ENCODE peak calls at places on chromosome 20, in seven cellular contexts. I is tibial nerve, O is neural progenitor cell, Q is ascending aorta, S is right lobe of liver, B is AG04450, Y is cardiac muscle cell. A is an unnamed sample.

GRCh38 chr20:61815678-61816077 is 250.0 kb downstream of the TAF4 start:
- DNase-seq in I (no peak), O (no peak), Q (no peak), S (no peak), B (no peak), Y (no peak), A (no peak)

GRCh38 chr20:61520761-61521460 is 268.9 kb downstream of the CDH4 start:
- DNase-seq in I (peak; percentile 34), O (no peak), Q (no peak), S (no peak), B (peak; percentile 51), Y (peak; percentile 68), A (no peak)

GRCh38 chr20:19274412-19275015 is 62.1 kb downstream of the SLC24A3 start:
- DNase-seq in I (peak; percentile 68), O (no peak), Q (no peak), S (no peak), B (no peak), Y (no peak), A (no peak)

GRCh38 chr20:61940491-61940890 is 125.2 kb downstream of the TAF4 start:
- DNase-seq in I (no peak), O (no peak), Q (no peak), S (no peak), B (no peak), Y (no peak), A (no peak)

GRCh38 chr20:18001131-18001921 is 32.5 kb downstream of the MGME1 start:
- DNase-seq in I (peak; percentile 72), O (no peak), Q (peak; percentile 26), S (peak; percentile 69), B (no peak), Y (peak; percentile 95), A (peak; percentile 97)

GRCh38 chr20:3862333-3862732 is 15.7 kb downstream of the MAVS start:
- DNase-seq in I (no peak), O (no peak), Q (no peak), S (no peak), B (no peak), Y (no peak), A (no peak)

GRCh38 chr20:36407196-36407733 is 101.1 kb downstream of the DLGAP4 start:
- DNase-seq in I (no peak), O (no peak), Q (no peak), S (no peak), B (no peak), Y (peak; percentile 64), A (peak; percentile 62)

GRCh38 chr20:20370087-20370575 is 2.2 kb downstream of the INSM1 start:
- DNase-seq in I (no peak), O (no peak), Q (no peak), S (no peak), B (no peak), Y (no peak), A (no peak)

GRCh38 chr20:63525968-63526367 is 5.4 kb downstream of the PPDPF start:
- DNase-seq in I (no peak), O (no peak), Q (no peak), S (no peak), B (no peak), Y (no peak), A (no peak)

GRCh38 chr20:36259177-36259835 is 23.0 kb downstream of the AAR2 start:
- DNase-seq in I (no peak), O (peak; percentile 34), Q (no peak), S (no peak), B (no peak), Y (no peak), A (no peak)

GRCh38 chr20:34468956-34469355 is 47.3 kb upstream of the DYNLRB1 start:
- DNase-seq in I (no peak), O (no peak), Q (no peak), S (no peak), B (no peak), Y (no peak), A (no peak)

GRCh38 chr20:52234302-52235045 is 42.9 kb upstream of the ZFP64 start:
- DNase-seq in I (no peak), O (no peak), Q (no peak), S (no peak), B (no peak), Y (no peak), A (no peak)

GRCh38 chr20:38434310-38434741 is 802 bp downstream of the SNHG17 start:
- DNase-seq in I (no peak), O (peak; percentile 42), Q (no peak), S (no peak), B (no peak), Y (peak; percentile 28), A (no peak)

GRCh38 chr20:53336892-53337291 is 256.7 kb downstream of the ZNF217 start:
- DNase-seq in I (no peak), O (no peak), Q (no peak), S (no peak), B (no peak), Y (no peak), A (no peak)

GRCh38 chr20:38252292-38253288 is 7.9 kb downstream of the KIAA1755 start:
- DNase-seq in I (peak; percentile 24), O (no peak), Q (no peak), S (no peak), B (no peak), Y (peak; percentile 40), A (no peak)

GRCh38 chr20:61753196-61753942 is 312.3 kb downstream of the TAF4 start:
- DNase-seq in I (no peak), O (no peak), Q (no peak), S (peak; percentile 7), B (peak; percentile 7), Y (peak; percentile 53), A (peak; percentile 65)

GRCh38 chr20:34817801-34818200 is 7.7 kb downstream of the NCOA6 start:
- DNase-seq in I (no peak), O (no peak), Q (no peak), S (no peak), B (no peak), Y (no peak), A (no peak)

GRCh38 chr20:53370345-53370961 is 223.2 kb downstream of the ZNF217 start:
- DNase-seq in I (no peak), O (no peak), Q (no peak), S (no peak), B (no peak), Y (no peak), A (no peak)

GRCh38 chr20:22586645-22587310 is 2.4 kb upstream of the FOXA2 start:
- DNase-seq in I (peak; percentile 23), O (peak; percentile 84), Q (no peak), S (peak; percentile 78), B (no peak), Y (peak; percentile 26), A (no peak)

GRCh38 chr20:33433465-33433864 is 10.1 kb downstream of the SNTA1 start:
- DNase-seq in I (no peak), O (no peak), Q (peak; percentile 66), S (no peak), B (no peak), Y (no peak), A (no peak)

GRCh38 chr20:10591956-10592521 is 81.8 kb downstream of the JAG1 start:
- DNase-seq in I (no peak), O (no peak), Q (no peak), S (no peak), B (no peak), Y (no peak), A (no peak)

GRCh38 chr20:42179768-42180167 is 561.6 kb upstream of the CHD6 start:
- DNase-seq in I (no peak), O (peak; percentile 64), Q (no peak), S (no peak), B (no peak), Y (no peak), A (peak; percentile 6)

GRCh38 chr20:64152906-64153305 is 11.3 kb upstream of the MYT1 start:
- DNase-seq in I (no peak), O (no peak), Q (no peak), S (no peak), B (no peak), Y (no peak), A (no peak)

GRCh38 chr20:63855363-63856110 is 5.8 kb upstream of the ABHD16B start:
- DNase-seq in I (no peak), O (no peak), Q (no peak), S (no peak), B (no peak), Y (no peak), A (no peak)

GRCh38 chr20:20547221-20547875 is 165.1 kb downstream of the RALGAPA2 start:
- DNase-seq in I (no peak), O (no peak), Q (no peak), S (no peak), B (peak; percentile 72), Y (peak; percentile 9), A (peak; percentile 50)

GRCh38 chr20:844473-845225 is 11.1 kb downstream of the FAM110A start:
- DNase-seq in I (peak; percentile 83), O (peak; percentile 98), Q (peak; percentile 64), S (peak; percentile 85), B (peak; percentile 67), Y (peak; percentile 95), A (peak; percentile 85)

GRCh38 chr20:40668449-40669228 is 20.4 kb downstream of the MAFB start:
- DNase-seq in I (no peak), O (no peak), Q (no peak), S (peak; percentile 85), B (no peak), Y (no peak), A (peak; percentile 66)

GRCh38 chr20:57724610-57725405 is 15.0 kb upstream of the PMEPA1 start:
- DNase-seq in I (no peak), O (no peak), Q (no peak), S (no peak), B (no peak), Y (no peak), A (no peak)
- H3K4me3 ChIP-seq in I (no peak overlapping the region), O (no peak overlapping the region), Q (no peak overlapping the region), S (no peak overlapping the region), B (no peak overlapping the region), Y (no peak overlapping the region), A (no peak overlapping the region)

GRCh38 chr20:59753836-59754235 is 149.5 kb downstream of the PHACTR3 start:
- DNase-seq in I (no peak), O (no peak), Q (no peak), S (no peak), B (no peak), Y (no peak), A (no peak)
- TF ChIP-seq CTCF in I (no peak), O (no peak), Q (no peak), S (no peak), B (no peak), Y (no peak), A (no peak)

GRCh38 chr20:11777861-11778570 is 139.7 kb upstream of the BTBD3 start:
- DNase-seq in I (no peak), O (no peak), Q (no peak), S (no peak), B (no peak), Y (peak; percentile 60), A (no peak)
- H3K27me3 ChIP-seq in I (no peaks in the 10 kb centered on the region), O (peaks cover 3% of the 10 kb centered on the region), Q (no peaks in the 10 kb centered on the region), S (no peaks in the 10 kb centered on the region), B (no peaks in the 10 kb centered on the region), Y (no peaks in the 10 kb centered on the region), A (no peaks in the 10 kb centered on the region)

GRCh38 chr20:51091564-51092195 is 68.8 kb upstream of the KCNG1 start:
- DNase-seq in I (no peak), O (peak; percentile 21), Q (no peak), S (no peak), B (no peak), Y (peak; percentile 40), A (no peak)
- H3K4me3 ChIP-seq in I (no peak overlapping the region), O (peak overlapping the region; percentile 5), Q (no peak overlapping the region), S (no peak overlapping the region), B (no peak overlapping the region), Y (no peak overlapping the region), A (no peak overlapping the region)